ENCODE peak calls at places on chromosomes 13 and 19, in six cellular contexts. One of them, this sample, is unnamed.

GRCh38 chr19:34402074-34402600 is 2.1 kb upstream of the PDCD2L start:
- DNase-seq in fibroblast of lung: no peak
- DNase-seq in neural progenitor cell: no peak
- DNase-seq in mammary epithelial cell: no peak
- DNase-seq in GM23248: no peak
- DNase-seq in PC-9: no peak
- DNase-seq in this sample: no peak

GRCh38 chr19:5826531-5827341 is 12.8 kb downstream of the FUT6 start:
- DNase-seq in neural progenitor cell: peak; percentile 82
- DNase-seq in GM23248: peak; percentile 67
- DNase-seq in fibroblast of lung: no peak
- DNase-seq in PC-9: peak; percentile 56
- DNase-seq in mammary epithelial cell: no peak
- DNase-seq in this sample: peak; percentile 94

GRCh38 chr13:33452873-33453558 is 167.5 kb upstream of the STARD13 start:
- DNase-seq in fibroblast of lung: no peak
- DNase-seq in PC-9: no peak
- DNase-seq in GM23248: no peak
- DNase-seq in mammary epithelial cell: no peak
- DNase-seq in neural progenitor cell: no peak
- DNase-seq in this sample: no peak

GRCh38 chr13:48437381-48437780 is 24.5 kb upstream of the LPAR6 start:
- DNase-seq in PC-9: no peak
- DNase-seq in fibroblast of lung: peak; percentile 70
- DNase-seq in GM23248: no peak
- DNase-seq in neural progenitor cell: no peak
- DNase-seq in mammary epithelial cell: no peak
- DNase-seq in this sample: no peak

GRCh38 chr19:13076320-13076719 is 26.3 kb downstream of the LYL1 start:
- DNase-seq in GM23248: no peak
- DNase-seq in fibroblast of lung: no peak
- DNase-seq in mammary epithelial cell: no peak
- DNase-seq in neural progenitor cell: no peak
- DNase-seq in PC-9: no peak
- DNase-seq in this sample: no peak

GRCh38 chr19:16315825-16316505 is 8.7 kb upstream of the KLF2 start:
- DNase-seq in neural progenitor cell: no peak
- DNase-seq in mammary epithelial cell: peak; percentile 74
- DNase-seq in fibroblast of lung: peak; percentile 98
- DNase-seq in GM23248: peak; percentile 98
- DNase-seq in PC-9: no peak
- DNase-seq in this sample: no peak

GRCh38 chr13:44713793-44714469 is 137.8 kb upstream of the TSC22D1 start:
- DNase-seq in GM23248: peak; percentile 95
- DNase-seq in mammary epithelial cell: peak; percentile 91
- DNase-seq in fibroblast of lung: peak; percentile 99
- DNase-seq in neural progenitor cell: no peak
- DNase-seq in PC-9: peak; percentile 79
- DNase-seq in this sample: no peak

GRCh38 chr19:52474351-52475127 is 21.2 kb downstream of the ZNF578 start:
- DNase-seq in mammary epithelial cell: no peak
- DNase-seq in GM23248: no peak
- DNase-seq in neural progenitor cell: no peak
- DNase-seq in fibroblast of lung: no peak
- DNase-seq in PC-9: no peak
- DNase-seq in this sample: no peak

GRCh38 chr13:41995946-41996345 is 35.0 kb upstream of the VWA8 start:
- DNase-seq in neural progenitor cell: no peak
- DNase-seq in mammary epithelial cell: peak; percentile 85
- DNase-seq in GM23248: peak; percentile 64
- DNase-seq in PC-9: no peak
- DNase-seq in fibroblast of lung: peak; percentile 90
- DNase-seq in this sample: no peak

GRCh38 chr19:5022066-5022860 is 53.4 kb downstream of the KDM4B start:
- DNase-seq in neural progenitor cell: no peak
- DNase-seq in mammary epithelial cell: no peak
- DNase-seq in fibroblast of lung: no peak
- DNase-seq in PC-9: no peak
- DNase-seq in GM23248: no peak
- DNase-seq in this sample: no peak

GRCh38 chr13:73059460-73060250 is 850 bp downstream of the KLF5 start:
- DNase-seq in PC-9: peak; percentile 73
- DNase-seq in neural progenitor cell: peak; percentile 87
- DNase-seq in GM23248: peak; percentile 62
- DNase-seq in fibroblast of lung: peak; percentile 36
- DNase-seq in mammary epithelial cell: peak; percentile 55
- DNase-seq in this sample: peak; percentile 54

GRCh38 chr13:73058741-73059459 is at the start of gene KLF5:
- DNase-seq in fibroblast of lung: peak; percentile 94
- DNase-seq in GM23248: peak; percentile 98
- DNase-seq in mammary epithelial cell: peak; percentile 99
- DNase-seq in PC-9: peak; percentile 99
- DNase-seq in neural progenitor cell: peak; percentile 98
- DNase-seq in this sample: peak; percentile 89

GRCh38 chr13:73057284-73058025 is 1.4 kb upstream of the KLF5 start:
- DNase-seq in PC-9: no peak
- DNase-seq in GM23248: no peak
- DNase-seq in mammary epithelial cell: no peak
- DNase-seq in neural progenitor cell: no peak
- DNase-seq in fibroblast of lung: no peak
- DNase-seq in this sample: no peak

GRCh38 chr13:73056054-73056962 is 2.5 kb upstream of the KLF5 start:
- DNase-seq in PC-9: peak; percentile 48
- DNase-seq in mammary epithelial cell: peak; percentile 61
- DNase-seq in fibroblast of lung: peak; percentile 98
- DNase-seq in GM23248: peak; percentile 67
- DNase-seq in neural progenitor cell: peak; percentile 8
- DNase-seq in this sample: no peak

GRCh38 chr13:73058432-73058740 is 419 bp upstream of the KLF5 start:
- DNase-seq in mammary epithelial cell: no peak
- DNase-seq in PC-9: no peak
- DNase-seq in fibroblast of lung: no peak
- DNase-seq in GM23248: no peak
- DNase-seq in neural progenitor cell: no peak
- DNase-seq in this sample: peak; percentile 10
- H2AFZ ChIP-seq in mammary epithelial cell: peak overlapping the region; percentile 76
- H2AFZ ChIP-seq in PC-9: peak overlapping the region; percentile 70
- H2AFZ ChIP-seq in fibroblast of lung: peak overlapping the region; percentile 77
- H2AFZ ChIP-seq in GM23248: peak overlapping the region; percentile 75
- H2AFZ ChIP-seq in neural progenitor cell: peak overlapping the region; percentile 62
- H2AFZ ChIP-seq in this sample: peak overlapping the region; percentile 49

GRCh38 chr13:36673838-36674326 is at the start of gene SERTM1:
- DNase-seq in PC-9: no peak
- DNase-seq in GM23248: peak; percentile 21
- DNase-seq in neural progenitor cell: peak; percentile 94
- DNase-seq in fibroblast of lung: peak; percentile 59
- DNase-seq in mammary epithelial cell: peak; percentile 27
- DNase-seq in this sample: no peak

GRCh38 chr13:36673352-36673751 is 468 bp upstream of the SERTM1 start:
- DNase-seq in fibroblast of lung: no peak
- DNase-seq in neural progenitor cell: no peak
- DNase-seq in GM23248: no peak
- DNase-seq in mammary epithelial cell: no peak
- DNase-seq in PC-9: no peak
- DNase-seq in this sample: no peak

GRCh38 chr13:36675213-36675536 is 1.4 kb downstream of the SERTM1 start:
- DNase-seq in neural progenitor cell: peak; percentile 20
- DNase-seq in PC-9: no peak
- DNase-seq in fibroblast of lung: no peak
- DNase-seq in mammary epithelial cell: no peak
- DNase-seq in GM23248: no peak
- DNase-seq in this sample: no peak

DNA sequence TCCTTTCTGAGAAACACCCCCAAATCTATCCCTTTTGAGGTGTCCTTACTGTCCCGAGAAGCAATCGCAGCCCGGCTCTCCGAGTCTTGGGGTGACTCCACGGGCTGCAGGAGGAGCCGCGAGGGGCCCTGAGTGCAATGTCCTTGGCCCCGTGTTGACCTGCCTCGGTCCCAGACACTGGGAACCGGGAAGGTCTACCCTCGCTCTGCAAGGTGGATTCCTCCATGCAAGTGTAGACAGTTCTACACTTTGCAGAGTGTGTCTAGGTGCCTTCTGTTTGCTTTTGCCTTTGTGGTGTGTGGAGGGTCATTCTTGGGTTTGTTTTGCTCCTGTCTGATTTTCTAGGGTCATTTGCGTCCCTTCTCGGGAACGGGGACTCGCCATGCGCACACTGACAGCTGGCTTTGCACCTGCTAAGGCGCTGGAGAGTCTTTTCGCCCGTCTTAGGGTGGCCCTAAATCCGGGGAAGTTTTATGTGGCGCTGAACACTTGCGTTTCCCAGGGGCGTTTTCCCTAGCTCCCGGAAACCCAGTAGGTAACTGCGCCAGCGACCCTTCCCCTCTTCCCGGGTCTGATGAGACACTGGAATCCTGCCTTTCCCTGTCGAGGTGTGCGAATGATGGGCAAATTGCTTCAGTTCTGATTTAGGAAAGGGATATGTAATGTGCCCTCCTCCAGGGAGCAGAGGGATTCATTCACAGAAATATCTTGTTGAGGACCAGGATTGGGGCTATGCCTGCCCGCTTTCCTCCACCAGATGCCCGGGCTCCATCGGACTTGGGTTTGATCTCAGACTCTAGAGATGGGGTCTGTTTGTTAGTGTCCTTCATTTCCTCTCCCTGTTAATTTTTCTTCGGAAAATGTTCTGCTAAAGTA is 755 bp downstream of the SERTM1 start:
- DNase-seq in neural progenitor cell: peak; percentile 50
- DNase-seq in mammary epithelial cell: no peak
- DNase-seq in GM23248: no peak
- DNase-seq in fibroblast of lung: no peak
- DNase-seq in PC-9: no peak
- DNase-seq in this sample: no peak
- TF ChIP-seq EZH2 in neural progenitor cell: peak; percentile 62
- TF ChIP-seq EZH2 in mammary epithelial cell: peak; percentile 43
- TF ChIP-seq EZH2 in GM23248: no peak
- TF ChIP-seq EZH2 in fibroblast of lung: no peak
- TF ChIP-seq EZH2 in PC-9: no peak
- TF ChIP-seq EZH2 in this sample: no peak

GRCh38 chr13:67155898-67156717 is 74.0 kb downstream of the PCDH9 start:
- DNase-seq in mammary epithelial cell: no peak
- DNase-seq in GM23248: no peak
- DNase-seq in PC-9: no peak
- DNase-seq in neural progenitor cell: no peak
- DNase-seq in fibroblast of lung: no peak
- DNase-seq in this sample: no peak
- H2AFZ ChIP-seq in mammary epithelial cell: peak overlapping the region; percentile 39
- H2AFZ ChIP-seq in GM23248: no peak overlapping the region
- H2AFZ ChIP-seq in PC-9: no peak overlapping the region
- H2AFZ ChIP-seq in neural progenitor cell: peak overlapping the region; percentile 63
- H2AFZ ChIP-seq in fibroblast of lung: no peak overlapping the region
- H2AFZ ChIP-seq in this sample: no peak overlapping the region

GRCh38 chr19:41925208-41926003 is 2.8 kb downstream of the ERFL start:
- DNase-seq in GM23248: no peak
- DNase-seq in PC-9: no peak
- DNase-seq in mammary epithelial cell: no peak
- DNase-seq in fibroblast of lung: no peak
- DNase-seq in neural progenitor cell: no peak
- DNase-seq in this sample: no peak
- TF ChIP-seq EZH2 in GM23248: no peak
- TF ChIP-seq EZH2 in PC-9: no peak
- TF ChIP-seq EZH2 in mammary epithelial cell: no peak
- TF ChIP-seq EZH2 in fibroblast of lung: no peak
- TF ChIP-seq EZH2 in neural progenitor cell: no peak
- TF ChIP-seq EZH2 in this sample: no peak

GRCh38 chr19:44718441-44719261 is 19.7 kb downstream of the CEACAM16 start:
- DNase-seq in neural progenitor cell: peak; percentile 55
- DNase-seq in PC-9: peak; percentile 75
- DNase-seq in mammary epithelial cell: no peak
- DNase-seq in GM23248: no peak
- DNase-seq in fibroblast of lung: peak; percentile 73
- DNase-seq in this sample: no peak
- H2AFZ ChIP-seq in neural progenitor cell: peak overlapping the region; percentile 9
- H2AFZ ChIP-seq in PC-9: peak overlapping the region; percentile 50
- H2AFZ ChIP-seq in mammary epithelial cell: peak overlapping the region; percentile 85
- H2AFZ ChIP-seq in GM23248: peak overlapping the region; percentile 70
- H2AFZ ChIP-seq in fibroblast of lung: peak overlapping the region; percentile 57
- H2AFZ ChIP-seq in this sample: no peak overlapping the region

GRCh38 chr19:1762243-1763140 is 9.2 kb downstream of the ONECUT3 start:
- DNase-seq in PC-9: no peak
- DNase-seq in neural progenitor cell: no peak
- DNase-seq in GM23248: no peak
- DNase-seq in fibroblast of lung: no peak
- DNase-seq in mammary epithelial cell: no peak
- DNase-seq in this sample: no peak

GRCh38 chr19:1761528-1762242 is 8.4 kb downstream of the ONECUT3 start:
- DNase-seq in mammary epithelial cell: no peak
- DNase-seq in neural progenitor cell: no peak
- DNase-seq in PC-9: no peak
- DNase-seq in GM23248: no peak
- DNase-seq in fibroblast of lung: no peak
- DNase-seq in this sample: no peak

GRCh38 chr19:1764293-1764683 is 11.0 kb downstream of the ONECUT3 start:
- DNase-seq in mammary epithelial cell: no peak
- DNase-seq in GM23248: no peak
- DNase-seq in fibroblast of lung: no peak
- DNase-seq in PC-9: no peak
- DNase-seq in neural progenitor cell: no peak
- DNase-seq in this sample: no peak

GRCh38 chr19:1765182-1765903 is 12.0 kb downstream of the ONECUT3 start:
- DNase-seq in fibroblast of lung: no peak
- DNase-seq in neural progenitor cell: no peak
- DNase-seq in GM23248: peak; percentile 47
- DNase-seq in mammary epithelial cell: no peak
- DNase-seq in PC-9: no peak
- DNase-seq in this sample: no peak

GRCh38 chr19:1763648-1764292 is 10.5 kb downstream of the ONECUT3 start:
- DNase-seq in PC-9: no peak
- DNase-seq in GM23248: no peak
- DNase-seq in neural progenitor cell: no peak
- DNase-seq in fibroblast of lung: no peak
- DNase-seq in mammary epithelial cell: no peak
- DNase-seq in this sample: no peak
- TF ChIP-seq EZH2 in PC-9: no peak
- TF ChIP-seq EZH2 in GM23248: peak; percentile 84
- TF ChIP-seq EZH2 in neural progenitor cell: peak; percentile 80
- TF ChIP-seq EZH2 in fibroblast of lung: peak; percentile 41
- TF ChIP-seq EZH2 in mammary epithelial cell: no peak
- TF ChIP-seq EZH2 in this sample: no peak

GRCh38 chr13:83895994-83896580 is 13.8 kb upstream of the SLITRK1 start:
- DNase-seq in mammary epithelial cell: peak; percentile 94
- DNase-seq in GM23248: no peak
- DNase-seq in fibroblast of lung: peak; percentile 74
- DNase-seq in PC-9: no peak
- DNase-seq in neural progenitor cell: no peak
- DNase-seq in this sample: no peak
- H2AFZ ChIP-seq in mammary epithelial cell: peak overlapping the region; percentile 22
- H2AFZ ChIP-seq in GM23248: no peak overlapping the region
- H2AFZ ChIP-seq in fibroblast of lung: no peak overlapping the region
- H2AFZ ChIP-seq in PC-9: no peak overlapping the region
- H2AFZ ChIP-seq in neural progenitor cell: no peak overlapping the region
- H2AFZ ChIP-seq in this sample: no peak overlapping the region